ENCODE peak calls at places on chromosomes 11 and 22, in eight cellular contexts. One of them, this sample, is unnamed.

GRCh38 chr22:17786435-17787158 is 12.3 kb upstream of the BID start:
- DNase-seq in AG09309: no peak
- DNase-seq in foreskin fibroblast: no peak
- DNase-seq in mucosa of descending colon: peak; percentile 72
- DNase-seq in WERI-Rb-1: peak; percentile 58
- DNase-seq in GM06990: peak; percentile 23
- DNase-seq in retinal pigment epithelial cell: no peak
- DNase-seq in LNCaP clone FGC: no peak
- DNase-seq in this sample: peak; percentile 49

GRCh38 chr11:36490026-36490806 is 19.9 kb downstream of the TRAF6 start:
- DNase-seq in AG09309: no peak
- DNase-seq in mucosa of descending colon: no peak
- DNase-seq in retinal pigment epithelial cell: no peak
- DNase-seq in GM06990: no peak
- DNase-seq in LNCaP clone FGC: no peak
- DNase-seq in foreskin fibroblast: no peak
- DNase-seq in WERI-Rb-1: no peak
- DNase-seq in this sample: no peak

GRCh38 chr11:68146010-68146540 is 24.9 kb upstream of the CHKA start:
- DNase-seq in foreskin fibroblast: no peak
- DNase-seq in mucosa of descending colon: peak; percentile 96
- DNase-seq in AG09309: no peak
- DNase-seq in WERI-Rb-1: no peak
- DNase-seq in retinal pigment epithelial cell: no peak
- DNase-seq in GM06990: no peak
- DNase-seq in LNCaP clone FGC: peak; percentile 93
- DNase-seq in this sample: no peak

GRCh38 chr11:118398797-118399564 is 2.4 kb upstream of the ATP5MG start:
- DNase-seq in retinal pigment epithelial cell: no peak
- DNase-seq in mucosa of descending colon: no peak
- DNase-seq in WERI-Rb-1: no peak
- DNase-seq in LNCaP clone FGC: no peak
- DNase-seq in AG09309: no peak
- DNase-seq in GM06990: no peak
- DNase-seq in foreskin fibroblast: no peak
- DNase-seq in this sample: no peak

GRCh38 chr11:93945596-93945995 is 75.6 kb upstream of the HEPHL1 start:
- DNase-seq in LNCaP clone FGC: no peak
- DNase-seq in mucosa of descending colon: no peak
- DNase-seq in GM06990: no peak
- DNase-seq in foreskin fibroblast: no peak
- DNase-seq in AG09309: no peak
- DNase-seq in WERI-Rb-1: no peak
- DNase-seq in retinal pigment epithelial cell: no peak
- DNase-seq in this sample: peak; percentile 26

GRCh38 chr22:19761500-19762314 is 1.1 kb downstream of the TBX1 start:
- DNase-seq in GM06990: no peak
- DNase-seq in mucosa of descending colon: no peak
- DNase-seq in AG09309: no peak
- DNase-seq in foreskin fibroblast: no peak
- DNase-seq in WERI-Rb-1: no peak
- DNase-seq in retinal pigment epithelial cell: no peak
- DNase-seq in LNCaP clone FGC: peak; percentile 25
- DNase-seq in this sample: no peak

GRCh38 chr11:111460752-111461305 is 51.4 kb downstream of the BTG4 start:
- DNase-seq in GM06990: no peak
- DNase-seq in retinal pigment epithelial cell: no peak
- DNase-seq in mucosa of descending colon: no peak
- DNase-seq in LNCaP clone FGC: no peak
- DNase-seq in foreskin fibroblast: no peak
- DNase-seq in AG09309: no peak
- DNase-seq in WERI-Rb-1: no peak
- DNase-seq in this sample: peak; percentile 26

GRCh38 chr11:48087974-48088681 is 107.8 kb downstream of the PTPRJ start:
- DNase-seq in AG09309: no peak
- DNase-seq in foreskin fibroblast: no peak
- DNase-seq in GM06990: no peak
- DNase-seq in retinal pigment epithelial cell: no peak
- DNase-seq in mucosa of descending colon: peak; percentile 81
- DNase-seq in LNCaP clone FGC: peak; percentile 52
- DNase-seq in WERI-Rb-1: no peak
- DNase-seq in this sample: no peak

GRCh38 chr22:44131412-44131811 is 49.3 kb upstream of the PARVG start:
- DNase-seq in GM06990: no peak
- DNase-seq in WERI-Rb-1: no peak
- DNase-seq in mucosa of descending colon: no peak
- DNase-seq in retinal pigment epithelial cell: no peak
- DNase-seq in foreskin fibroblast: no peak
- DNase-seq in LNCaP clone FGC: no peak
- DNase-seq in AG09309: no peak
- DNase-seq in this sample: no peak

GRCh38 chr22:44131989-44132685 is 48.6 kb upstream of the PARVG start:
- DNase-seq in LNCaP clone FGC: no peak
- DNase-seq in WERI-Rb-1: no peak
- DNase-seq in retinal pigment epithelial cell: no peak
- DNase-seq in GM06990: no peak
- DNase-seq in mucosa of descending colon: no peak
- DNase-seq in foreskin fibroblast: no peak
- DNase-seq in AG09309: no peak
- DNase-seq in this sample: no peak

GRCh38 chr22:44133901-44134511 is 46.7 kb upstream of the PARVG start:
- DNase-seq in GM06990: no peak
- DNase-seq in foreskin fibroblast: no peak
- DNase-seq in mucosa of descending colon: no peak
- DNase-seq in AG09309: peak; percentile 44
- DNase-seq in WERI-Rb-1: no peak
- DNase-seq in LNCaP clone FGC: no peak
- DNase-seq in retinal pigment epithelial cell: no peak
- DNase-seq in this sample: peak; percentile 97

GRCh38 chr22:44132724-44133123 is 48.0 kb upstream of the PARVG start:
- DNase-seq in retinal pigment epithelial cell: no peak
- DNase-seq in mucosa of descending colon: no peak
- DNase-seq in AG09309: no peak
- DNase-seq in WERI-Rb-1: no peak
- DNase-seq in GM06990: no peak
- DNase-seq in LNCaP clone FGC: no peak
- DNase-seq in foreskin fibroblast: no peak
- DNase-seq in this sample: no peak

GRCh38 chr22:44133161-44133560 is 47.6 kb upstream of the PARVG start:
- DNase-seq in AG09309: no peak
- DNase-seq in WERI-Rb-1: no peak
- DNase-seq in mucosa of descending colon: no peak
- DNase-seq in foreskin fibroblast: no peak
- DNase-seq in LNCaP clone FGC: no peak
- DNase-seq in retinal pigment epithelial cell: no peak
- DNase-seq in GM06990: no peak
- DNase-seq in this sample: peak; percentile 68
- TF ChIP-seq CTCF in AG09309: no peak
- TF ChIP-seq CTCF in WERI-Rb-1: no peak
- TF ChIP-seq CTCF in mucosa of descending colon: no peak
- TF ChIP-seq CTCF in foreskin fibroblast: no peak
- TF ChIP-seq CTCF in LNCaP clone FGC: no peak
- TF ChIP-seq CTCF in retinal pigment epithelial cell: no peak
- TF ChIP-seq CTCF in GM06990: no peak
- TF ChIP-seq CTCF in this sample: no peak

DNA sequence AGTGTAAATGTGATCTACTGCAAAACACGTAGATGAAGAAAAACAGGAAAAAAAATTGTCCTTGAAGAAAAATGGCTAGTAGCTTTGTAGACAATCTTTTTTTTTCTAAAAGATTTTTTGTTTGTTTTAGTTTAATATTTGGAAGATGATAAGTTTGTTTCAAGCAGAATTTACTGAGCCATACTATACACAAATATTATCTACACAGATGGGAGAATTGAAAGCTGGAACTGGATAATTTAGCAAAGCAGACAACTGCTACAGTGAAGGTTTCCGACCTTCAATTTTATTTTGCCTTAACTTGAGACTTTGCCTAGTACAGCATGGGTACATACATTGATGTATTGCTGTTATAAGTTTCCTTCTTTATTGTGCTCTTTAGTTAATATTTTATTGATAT is 313.0 kb upstream of the PDGFD start:
- DNase-seq in LNCaP clone FGC: no peak
- DNase-seq in foreskin fibroblast: no peak
- DNase-seq in retinal pigment epithelial cell: no peak
- DNase-seq in AG09309: no peak
- DNase-seq in GM06990: no peak
- DNase-seq in mucosa of descending colon: no peak
- DNase-seq in WERI-Rb-1: no peak
- DNase-seq in this sample: no peak
- H3K4me3 ChIP-seq in LNCaP clone FGC: no peak overlapping the region
- H3K4me3 ChIP-seq in foreskin fibroblast: no peak overlapping the region
- H3K4me3 ChIP-seq in retinal pigment epithelial cell: no peak overlapping the region
- H3K4me3 ChIP-seq in AG09309: no peak overlapping the region
- H3K4me3 ChIP-seq in GM06990: no peak overlapping the region
- H3K4me3 ChIP-seq in mucosa of descending colon: no peak overlapping the region
- H3K4me3 ChIP-seq in WERI-Rb-1: no peak overlapping the region
- H3K4me3 ChIP-seq in this sample: no peak overlapping the region

GRCh38 chr11:12414641-12415040 is 37.3 kb downstream of the PARVA start:
- DNase-seq in WERI-Rb-1: no peak
- DNase-seq in retinal pigment epithelial cell: no peak
- DNase-seq in GM06990: no peak
- DNase-seq in LNCaP clone FGC: no peak
- DNase-seq in AG09309: no peak
- DNase-seq in mucosa of descending colon: no peak
- DNase-seq in foreskin fibroblast: no peak
- DNase-seq in this sample: no peak
- TF ChIP-seq CTCF in WERI-Rb-1: no peak
- TF ChIP-seq CTCF in retinal pigment epithelial cell: no peak
- TF ChIP-seq CTCF in GM06990: no peak
- TF ChIP-seq CTCF in LNCaP clone FGC: no peak
- TF ChIP-seq CTCF in AG09309: no peak
- TF ChIP-seq CTCF in mucosa of descending colon: no peak
- TF ChIP-seq CTCF in foreskin fibroblast: no peak
- TF ChIP-seq CTCF in this sample: no peak

DNA sequence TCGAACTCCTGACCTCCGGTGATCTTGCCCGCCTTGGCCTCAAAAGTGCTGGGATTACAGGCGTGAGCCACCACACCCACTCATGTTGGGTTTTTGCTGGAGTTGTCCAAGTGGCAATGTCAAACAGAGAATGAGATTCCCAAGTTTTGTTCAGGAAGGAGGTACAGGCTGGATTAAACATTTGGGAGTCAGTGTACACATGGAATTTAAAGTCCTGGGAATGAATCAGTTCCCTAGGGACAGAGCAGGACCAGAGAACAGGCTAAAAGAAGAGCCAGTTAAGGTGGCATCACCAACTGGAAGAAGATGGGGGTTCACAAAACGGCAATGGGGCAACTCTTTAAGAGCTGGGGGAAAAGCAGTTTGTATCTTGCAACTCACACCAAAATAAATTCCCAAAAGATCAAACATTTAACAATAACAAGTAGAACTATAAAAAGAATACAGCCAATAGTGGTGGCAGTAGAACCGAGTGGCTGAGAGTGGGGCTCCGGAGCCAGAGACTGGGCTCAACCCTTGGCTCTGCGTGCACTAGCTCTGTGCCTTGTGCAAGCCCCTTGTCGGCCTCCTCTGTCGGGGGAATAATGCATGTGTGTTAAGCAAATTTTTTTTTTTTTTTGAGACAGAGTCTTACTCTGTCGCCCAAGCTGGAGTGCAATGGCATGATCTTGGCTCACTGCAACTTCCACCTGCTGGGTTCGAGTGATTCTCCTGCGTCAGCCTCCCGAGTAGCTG is 33.8 kb upstream of the CTSD start:
- DNase-seq in WERI-Rb-1: no peak
- DNase-seq in GM06990: no peak
- DNase-seq in AG09309: no peak
- DNase-seq in LNCaP clone FGC: no peak
- DNase-seq in mucosa of descending colon: no peak
- DNase-seq in retinal pigment epithelial cell: no peak
- DNase-seq in foreskin fibroblast: no peak
- DNase-seq in this sample: no peak
- H3K4me3 ChIP-seq in WERI-Rb-1: no peak overlapping the region
- H3K4me3 ChIP-seq in GM06990: no peak overlapping the region
- H3K4me3 ChIP-seq in AG09309: no peak overlapping the region
- H3K4me3 ChIP-seq in LNCaP clone FGC: no peak overlapping the region
- H3K4me3 ChIP-seq in mucosa of descending colon: no peak overlapping the region
- H3K4me3 ChIP-seq in retinal pigment epithelial cell: no peak overlapping the region
- H3K4me3 ChIP-seq in foreskin fibroblast: no peak overlapping the region
- H3K4me3 ChIP-seq in this sample: no peak overlapping the region

GRCh38 chr11:125679397-125679796 is 1.2 kb downstream of the ACRV1 start:
- DNase-seq in GM06990: no peak
- DNase-seq in mucosa of descending colon: no peak
- DNase-seq in AG09309: no peak
- DNase-seq in LNCaP clone FGC: no peak
- DNase-seq in foreskin fibroblast: no peak
- DNase-seq in retinal pigment epithelial cell: no peak
- DNase-seq in WERI-Rb-1: no peak
- DNase-seq in this sample: no peak
- TF ChIP-seq CTCF in GM06990: peak; percentile 13
- TF ChIP-seq CTCF in mucosa of descending colon: no peak
- TF ChIP-seq CTCF in AG09309: peak; percentile 13
- TF ChIP-seq CTCF in LNCaP clone FGC: peak; percentile 18
- TF ChIP-seq CTCF in foreskin fibroblast: peak; percentile 4
- TF ChIP-seq CTCF in retinal pigment epithelial cell: peak; percentile 34
- TF ChIP-seq CTCF in WERI-Rb-1: no peak
- TF ChIP-seq CTCF in this sample: peak; percentile 18

DNA sequence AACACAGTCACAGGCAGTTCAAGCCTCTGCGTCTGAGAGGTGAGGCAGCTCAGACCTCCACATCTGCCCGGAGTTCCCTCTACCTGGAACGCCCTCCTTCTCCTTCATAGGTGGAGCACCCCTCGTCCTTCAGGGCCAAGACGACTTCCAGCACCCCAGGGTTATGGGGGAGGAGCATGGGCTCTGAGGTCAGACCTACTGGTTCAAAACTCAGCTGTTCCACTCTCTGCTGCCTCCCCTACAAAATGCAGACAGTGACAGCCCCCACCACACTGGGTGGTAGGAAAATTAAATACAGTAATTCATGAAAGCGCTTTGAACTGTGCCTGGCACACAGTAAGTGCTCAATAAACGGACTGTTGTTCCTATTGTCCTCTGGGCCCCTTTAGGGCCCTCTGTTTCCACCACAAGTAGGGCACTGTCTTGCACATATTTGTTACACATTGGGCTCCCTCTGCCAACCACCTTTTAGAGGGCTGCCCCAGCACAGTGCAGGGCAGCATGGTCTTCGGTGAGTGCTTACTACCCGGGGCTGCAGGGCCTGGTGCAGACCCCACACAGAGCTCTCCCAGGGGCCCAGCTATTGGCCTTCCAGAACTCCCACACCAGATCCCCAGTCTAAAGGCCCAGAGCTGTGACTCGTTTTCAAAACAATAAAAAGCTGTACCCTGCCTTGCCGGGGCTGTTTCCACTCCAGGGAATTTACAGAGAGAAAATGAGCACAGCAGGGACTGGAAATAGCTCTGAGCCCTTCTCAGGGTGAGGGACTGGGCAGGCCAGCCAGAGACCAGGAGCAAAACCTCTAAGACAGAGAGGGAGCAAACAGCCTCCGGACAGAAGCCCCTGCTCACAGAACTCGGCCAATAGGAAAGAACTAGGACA is 2.5 kb downstream of the TMEM184B start:
- DNase-seq in WERI-Rb-1: no peak
- DNase-seq in mucosa of descending colon: no peak
- DNase-seq in AG09309: no peak
- DNase-seq in retinal pigment epithelial cell: no peak
- DNase-seq in foreskin fibroblast: no peak
- DNase-seq in LNCaP clone FGC: no peak
- DNase-seq in GM06990: no peak
- DNase-seq in this sample: peak; percentile 34
- H3K4me3 ChIP-seq in WERI-Rb-1: no peak overlapping the region
- H3K4me3 ChIP-seq in mucosa of descending colon: no peak overlapping the region
- H3K4me3 ChIP-seq in AG09309: peak overlapping the region; percentile 18
- H3K4me3 ChIP-seq in retinal pigment epithelial cell: peak overlapping the region; percentile 25
- H3K4me3 ChIP-seq in foreskin fibroblast: peak overlapping the region; percentile 79
- H3K4me3 ChIP-seq in LNCaP clone FGC: no peak overlapping the region
- H3K4me3 ChIP-seq in GM06990: no peak overlapping the region
- H3K4me3 ChIP-seq in this sample: peak overlapping the region; percentile 8

GRCh38 chr22:33038836-33039235 is 19.3 kb downstream of the SYN3 start:
- DNase-seq in mucosa of descending colon: no peak
- DNase-seq in GM06990: no peak
- DNase-seq in foreskin fibroblast: no peak
- DNase-seq in AG09309: no peak
- DNase-seq in retinal pigment epithelial cell: no peak
- DNase-seq in WERI-Rb-1: no peak
- DNase-seq in LNCaP clone FGC: no peak
- DNase-seq in this sample: no peak
- TF ChIP-seq CTCF in mucosa of descending colon: no peak
- TF ChIP-seq CTCF in GM06990: no peak
- TF ChIP-seq CTCF in foreskin fibroblast: no peak
- TF ChIP-seq CTCF in AG09309: no peak
- TF ChIP-seq CTCF in retinal pigment epithelial cell: no peak
- TF ChIP-seq CTCF in WERI-Rb-1: no peak
- TF ChIP-seq CTCF in LNCaP clone FGC: no peak
- TF ChIP-seq CTCF in this sample: no peak

This sample was measured in astrocyte of the spinal cord.